ENCODE peak calls at places on chromosome 10, in four cellular contexts. V is EH, H is NCI-H1694, L is heart right ventricle. R is an unnamed sample.

GRCh38 chr10:47137311-47137851 is 162.6 kb upstream of the GDF10 start:
- DNase-seq in V (peak), L (no peak), H (no peak), R (no peak)

GRCh38 chr10:114479836-114480235 is 75.5 kb upstream of the AFAP1L2 start:
- DNase-seq in L (no peak), V (no peak), H (no peak), R (no peak)

GRCh38 chr10:34319197-34319846 is 495.8 kb downstream of the PARD3 start:
- DNase-seq in L (no peak), H (peak), V (peak), R (no peak)

GRCh38 chr10:78170026-78170475 is 136.4 kb downstream of the RPS24 start:
- DNase-seq in H (no peak), V (peak), L (no peak), R (no peak)

GRCh38 chr10:93542358-93542791 is 24.1 kb upstream of the FFAR4 start:
- DNase-seq in H (peak), L (peak), V (peak), R (no peak)

GRCh38 chr10:109987413-109987812 is 20.4 kb upstream of the ADD3 start:
- DNase-seq in V (peak), H (no peak), L (no peak), R (no peak)

GRCh38 chr10:3186365-3186764 is 13.8 kb upstream of the PITRM1 start:
- DNase-seq in H (no peak), L (no peak), V (no peak), R (no peak)

GRCh38 chr10:90288403-90288933 is 569.4 kb downstream of the HTR7 start:
- DNase-seq in V (peak), L (no peak), H (no peak), R (no peak)

GRCh38 chr10:101071266-101071884 is 9.6 kb downstream of the KAZALD1 start:
- DNase-seq in L (no peak), H (no peak), V (peak), R (no peak)

GRCh38 chr10:44939691-44940401 is 19.8 kb upstream of the RASSF4 start:
- DNase-seq in H (no peak), V (no peak), L (no peak), R (no peak)

GRCh38 chr10:65415318-65415717 is 1510.5 kb upstream of the LRRTM3 start:
- DNase-seq in V (no peak), H (no peak), L (no peak), R (no peak)

GRCh38 chr10:49197171-49197570 is 9.0 kb upstream of the TMEM273 start:
- DNase-seq in L (no peak), V (no peak), H (no peak), R (no peak)

GRCh38 chr10:11036424-11037011 is 18.8 kb downstream of the CELF2 start:
- DNase-seq in L (no peak), H (no peak), V (peak), R (no peak)

GRCh38 chr10:104067525-104067924 is 18.2 kb downstream of the COL17A1 start:
- DNase-seq in L (no peak), H (no peak), V (no peak), R (no peak)